ENCODE peak calls at places on chromosomes 13 and 19, in six cellular contexts. A is CD4-positive, alpha-beta T cell; I is AG04450; C is Right ventricle myocardium inferior; M is choroid plexus epithelial cell; R is breast epithelium. S is an unnamed sample.

GRCh38 chr13:25657062-25657588 is 285.4 kb downstream of the ATP8A2 start:
- DNase-seq in A (no peak), I (no peak), C (no peak), M (no peak), R (no peak), S (no peak)

GRCh38 chr13:32150794-32151193 is 119.2 kb downstream of the FRY start:
- DNase-seq in A (no peak), I (no peak), C (peak), M (peak), R (no peak), S (no peak)

GRCh38 chr13:32314968-32315254 is 252 bp downstream of the ZAR1L start:
- DNase-seq in A (peak), I (no peak), C (peak), M (peak), R (no peak), S (peak)

GRCh38 chr13:100977841-100978240 is 303.2 kb upstream of the TMTC4 start:
- DNase-seq in A (no peak), I (no peak), C (no peak), M (no peak), R (no peak), S (no peak)

GRCh38 chr13:60398949-60399589 is 2.0 kb downstream of the TDRD3 start:
- DNase-seq in A (no peak), I (no peak), C (no peak), M (peak), R (no peak), S (no peak)

GRCh38 chr13:77528834-77529500 is 6.5 kb upstream of the SCEL start:
- DNase-seq in A (no peak), I (no peak), C (no peak), M (no peak), R (no peak), S (no peak)

GRCh38 chr19:39409886-39410619 is 2.4 kb upstream of the PLEKHG2 start:
- DNase-seq in A (no peak), I (no peak), C (peak), M (no peak), R (no peak), S (peak)

GRCh38 chr13:98405690-98406344 is 171.1 kb downstream of the STK24 start:
- DNase-seq in A (no peak), I (no peak), C (no peak), M (no peak), R (no peak), S (no peak)

GRCh38 chr13:26584713-26585112 is 27.2 kb downstream of the WASF3 start:
- DNase-seq in A (no peak), I (no peak), C (no peak), M (peak), R (no peak), S (no peak)

GRCh38 chr13:73421310-73421912 is 362.6 kb downstream of the KLF5 start:
- DNase-seq in A (no peak), I (no peak), C (no peak), M (peak), R (no peak), S (no peak)

GRCh38 chr13:51958217-51958547 is 53.1 kb downstream of the ATP7B start:
- DNase-seq in A (no peak), I (no peak), C (no peak), M (no peak), R (no peak), S (no peak)

S was measured in endothelial cell.